ENCODE peak calls at places on chromosome 2, in ten cellular contexts. I is neural progenitor cell; A is stimulated activated naive CD8-positive, alpha-beta T cell treated with anti-CD3 and anti-CD28 coated beads, Interleukin-15, Interleukin-2, amounts not matched to agents 100 U/mL and 50 U/mL, for 24 hours; R is posterior vena cava; O is LoVo; T is stimulated activated CD4-positive, alpha-beta T cell treated with anti-CD3 and anti-CD28 coated beads, Interleukin-15, amount 100 ng/mL, for 24 hours; F is tibial nerve; H is NCI-H2227 treated with DMSO at 0.1 percent for 48 hours; M is NT2/D1; Z is H54. J is an unnamed sample.

GRCh38 chr2:191112448-191112901 is 38.3 kb downstream of the STAT4 start:
- DNase-seq in I (no peak), A (no peak), R (no peak), O (no peak), T (no peak), F (no peak), H (no peak), M (no peak), Z (no peak), J (no peak)

GRCh38 chr2:121977326-121977725 is 221.9 kb downstream of the TSN start:
- DNase-seq in I (no peak), A (no peak), R (no peak), O (no peak), T (no peak), F (no peak), H (no peak), M (no peak), Z (no peak), J (no peak)

GRCh38 chr2:135299656-135300244 is 231.3 kb downstream of the ZRANB3 start:
- DNase-seq in I (no peak), A (no peak), R (no peak), O (no peak), T (no peak), F (no peak), H (no peak), M (no peak), Z (no peak), J (no peak)

GRCh38 chr2:231613054-231613654 is 20.5 kb downstream of the TEX44 start:
- DNase-seq in I (no peak), A (peak; percentile 45), R (no peak), O (peak; percentile 33), T (no peak), F (peak; percentile 37), H (no peak), M (peak; percentile 38), Z (no peak), J (no peak)

GRCh38 chr2:114762986-114763385 is 320.5 kb downstream of the DPP10 start:
- DNase-seq in I (no peak), A (no peak), R (no peak), O (no peak), T (no peak), F (peak; percentile 65), H (no peak), M (no peak), Z (no peak), J (no peak)

GRCh38 chr2:40814621-40815020 is 362.7 kb upstream of the SLC8A1 start:
- DNase-seq in I (no peak), A (no peak), R (no peak), O (no peak), T (no peak), F (no peak), H (no peak), M (no peak), Z (no peak), J (no peak)

GRCh38 chr2:118044103-118044716 is 30.3 kb upstream of the CCDC93 start:
- DNase-seq in I (no peak), A (no peak), R (no peak), O (no peak), T (no peak), F (no peak), H (no peak), M (no peak), Z (no peak), J (no peak)

GRCh38 chr2:96547203-96547641 is 10.7 kb downstream of the ARID5A start:
- DNase-seq in I (no peak), A (no peak), R (no peak), O (no peak), T (no peak), F (no peak), H (no peak), M (no peak), Z (no peak), J (no peak)

J was measured in T-cell.